ENCODE peak calls at places on chromosome 6, in six cellular contexts. V, T, D, Q, U and N are unnamed samples.

GRCh38 chr6:136889271-136890193 is 32.6 kb upstream of the SLC35D3 start:
- DNase-seq in T (no peak), Q (no peak), V (peak; percentile 19), D (no peak), U (no peak), N (no peak)

GRCh38 chr6:41080623-41081022 is 7.8 kb downstream of the NFYA start:
- DNase-seq in V (no peak), D (no peak), T (peak; percentile 10), U (no peak), Q (no peak), N (no peak)

GRCh38 chr6:53165333-53165732 is 16.7 kb upstream of the GCM1 start:
- DNase-seq in D (no peak), U (no peak), V (peak; percentile 27), T (no peak), Q (no peak), N (no peak)

GRCh38 chr6:54073487-54073886 is 37.8 kb upstream of the MLIP start:
- DNase-seq in D (no peak), U (no peak), T (no peak), V (no peak), Q (no peak), N (no peak)

GRCh38 chr6:122580731-122581130 is 29.5 kb upstream of the PKIB start:
- DNase-seq in D (no peak), Q (no peak), V (no peak), U (no peak), T (no peak), N (no peak)

GRCh38 chr6:134519456-134519855 is 201.5 kb upstream of the SGK1 start:
- DNase-seq in Q (no peak), V (no peak), T (no peak), U (no peak), D (no peak), N (peak; percentile 2)

GRCh38 chr6:83221886-83222479 is 28.8 kb downstream of the RWDD2A start:
- DNase-seq in U (no peak), Q (no peak), D (no peak), T (no peak), V (peak; percentile 26), N (no peak)

GRCh38 chr6:113649276-113649675 is 207.9 kb upstream of the MARCKS start:
- DNase-seq in D (no peak), U (no peak), T (no peak), Q (no peak), V (no peak), N (no peak)

GRCh38 chr6:130394238-130394637 is 28.4 kb downstream of the TMEM200A start:
- DNase-seq in Q (no peak), V (no peak), D (no peak), T (no peak), U (no peak), N (no peak)

GRCh38 chr6:4134841-4135664 is at the start of gene ECI2:
- DNase-seq in V (peak; percentile 54), T (no peak), Q (no peak), D (no peak), U (peak; percentile 78), N (peak; percentile 40)

GRCh38 chr6:14661188-14661587 is 543.6 kb downstream of the CD83 start:
- DNase-seq in V (no peak), Q (peak; percentile 9), U (no peak), T (no peak), D (no peak), N (no peak)

GRCh38 chr6:106959985-106960384 is 14.5 kb downstream of the CD24 start:
- DNase-seq in T (no peak), V (no peak), Q (no peak), U (no peak), D (no peak), N (no peak)

GRCh38 chr6:161137839-161138544 is 135.9 kb downstream of the AGPAT4 start:
- DNase-seq in Q (no peak), V (no peak), D (no peak), U (no peak), T (no peak), N (no peak)

GRCh38 chr6:34052918-34053608 is 92.8 kb downstream of the GRM4 start:
- DNase-seq in D (no peak), T (no peak), Q (no peak), V (no peak), U (no peak), N (no peak)

GRCh38 chr6:14383393-14384174 is 266.0 kb downstream of the CD83 start:
- DNase-seq in D (no peak), V (no peak), Q (no peak), U (no peak), T (no peak), N (no peak)

GRCh38 chr6:46138281-46138680 is 8.5 kb downstream of the ENPP4 start:
- DNase-seq in Q (no peak), D (no peak), V (no peak), T (no peak), U (no peak), N (no peak)

GRCh38 chr6:132961122-132961521 is 146.8 kb downstream of the RPS12 start:
- DNase-seq in D (peak; percentile 29), Q (no peak), T (no peak), V (peak; percentile 44), U (no peak), N (no peak)